ENCODE peak calls at places on chromosome 3, in five cellular contexts. J, S, X, B and V are unnamed samples.

GRCh38 chr3:126961191-126961790 is 21.6 kb upstream of the PLXNA1 start:
- DNase-seq in J (no peak), S (peak; percentile 92), X (no peak), B (no peak), V (no peak)

GRCh38 chr3:42851228-42851834 is 24.3 kb downstream of the CYP8B1 start:
- DNase-seq in J (no peak), S (no peak), X (no peak), B (no peak), V (no peak)

GRCh38 chr3:179929091-179929529 is 107.6 kb downstream of the PEX5L start:
- DNase-seq in J (peak; percentile 78), S (peak; percentile 67), X (peak; percentile 68), B (peak; percentile 90), V (peak; percentile 63)

GRCh38 chr3:63655519-63655918 is 3.0 kb downstream of the SNTN start:
- DNase-seq in J (no peak), S (peak; percentile 76), X (no peak), B (no peak), V (no peak)

GRCh38 chr3:46143951-46144473 is 64.1 kb downstream of the CCR1 start:
- DNase-seq in J (no peak), S (no peak), X (no peak), B (no peak), V (no peak)

GRCh38 chr3:159001711-159002110 is 199.9 kb downstream of the MFSD1 start:
- DNase-seq in J (no peak), S (no peak), X (no peak), B (no peak), V (no peak)

GRCh38 chr3:177490626-177491025 is 293.3 kb upstream of the TBL1XR1 start:
- DNase-seq in J (no peak), S (no peak), X (no peak), B (no peak), V (no peak)

GRCh38 chr3:61354604-61355003 is 103.4 kb upstream of the FHIT start:
- DNase-seq in J (no peak), S (no peak), X (no peak), B (no peak), V (peak; percentile 83)

GRCh38 chr3:118501152-118501551 is 533.5 kb downstream of the IGSF11 start:
- DNase-seq in J (peak; percentile 69), S (no peak), X (peak; percentile 43), B (peak; percentile 45), V (no peak)

GRCh38 chr3:32493437-32494414 is 8.9 kb downstream of the CMTM6 start:
- DNase-seq in J (no peak), S (peak; percentile 15), X (no peak), B (no peak), V (peak; percentile 53)
- H3K4me2 ChIP-seq in J (no peak overlapping the region), S (peak overlapping the region; percentile 39), X (peak overlapping the region; percentile 13), B (no peak overlapping the region), V (peak overlapping the region; percentile 40)

GRCh38 chr3:185337231-185337816 is 25.6 kb upstream of the MAP3K13 start:
- DNase-seq in J (no peak), S (no peak), X (no peak), B (no peak), V (no peak)
- TF ChIP-seq EZH2phosphoT487 in J (no peak), S (no peak), X (no peak), B (no peak), V (no peak)

GRCh38 chr3:138938056-138938876 is 8.7 kb downstream of the FOXL2 start:
- DNase-seq in J (peak; percentile 73), S (no peak), X (no peak), B (peak; percentile 61), V (no peak)

GRCh38 chr3:138938877-138939562 is 7.9 kb downstream of the FOXL2 start:
- DNase-seq in J (peak; percentile 51), S (no peak), X (no peak), B (peak; percentile 55), V (no peak)

GRCh38 chr3:138940446-138940845 is 6.5 kb downstream of the FOXL2 start:
- DNase-seq in J (no peak), S (no peak), X (no peak), B (no peak), V (no peak)

GRCh38 chr3:138941259-138941885 is 5.6 kb downstream of the FOXL2 start:
- DNase-seq in J (peak; percentile 86), S (peak; percentile 69), X (peak; percentile 61), B (peak; percentile 79), V (peak; percentile 36)

GRCh38 chr3:138939563-138940241 is 7.2 kb downstream of the FOXL2 start:
- DNase-seq in J (peak; percentile 84), S (no peak), X (no peak), B (peak; percentile 84), V (no peak)
- TF ChIP-seq EZH2 in J (peak; percentile 72), S (no peak), X (peak; percentile 99), B (peak; percentile 79), V (no peak)

GRCh38 chr3:54888162-54888561 is 39.7 kb downstream of the LRTM1 start:
- DNase-seq in J (no peak), S (no peak), X (no peak), B (no peak), V (no peak)

GRCh38 chr3:54892168-54892567 is 35.7 kb downstream of the LRTM1 start:
- DNase-seq in J (no peak), S (no peak), X (no peak), B (no peak), V (no peak)

GRCh38 chr3:54889731-54890130 is 38.1 kb downstream of the LRTM1 start:
- DNase-seq in J (no peak), S (no peak), X (no peak), B (no peak), V (no peak)

GRCh38 chr3:54888873-54889272 is 39.0 kb downstream of the LRTM1 start:
- DNase-seq in J (no peak), S (no peak), X (no peak), B (no peak), V (no peak)

DNA sequence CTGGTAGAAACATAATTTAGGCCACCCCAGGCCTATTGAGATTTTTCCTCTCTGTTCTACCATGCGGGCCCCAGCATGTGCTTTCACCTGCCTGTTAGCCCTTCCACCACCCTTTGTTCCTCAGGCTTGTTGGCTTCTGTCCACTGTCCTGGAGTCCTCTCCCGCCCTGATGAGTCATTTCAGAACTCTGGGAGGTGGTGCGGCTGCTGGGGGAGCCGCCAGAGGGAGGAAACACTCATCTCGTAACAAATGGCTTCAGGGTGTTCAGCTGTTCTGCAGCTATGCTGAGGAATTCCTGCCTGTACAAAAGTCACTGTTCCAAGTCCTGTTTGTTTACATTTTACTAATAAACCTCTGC is 36.3 kb downstream of the LRTM1 start:
- DNase-seq in J (no peak), S (peak; percentile 99), X (peak; percentile 94), B (peak; percentile 26), V (no peak)
- H3K4me2 ChIP-seq in J (no peak overlapping the region), S (peak overlapping the region; percentile 77), X (peak overlapping the region; percentile 15), B (no peak overlapping the region), V (no peak overlapping the region)

GRCh38 chr3:194749631-194750271 is 64.1 kb downstream of the FAM43A start:
- DNase-seq in J (no peak), S (no peak), X (peak; percentile 45), B (peak; percentile 50), V (no peak)
- TF ChIP-seq EZH2phosphoT487 in J (no peak), S (no peak), X (no peak), B (no peak), V (no peak)